ENCODE peak calls at places on chromosomes 6 and 20, in nine cellular contexts. M, C, S, E, O, F, Z, P and D are unnamed samples.

GRCh38 chr6:133099573-133099972 is 141.6 kb upstream of the EYA4 start:
- DNase-seq in Z (no peak), C (no peak), P (no peak), S (no peak), M (peak; percentile 60), F (no peak), O (no peak), E (no peak), D (peak; percentile 96)

GRCh38 chr6:21022343-21023107 is 488.3 kb downstream of the CDKAL1 start:
- DNase-seq in S (peak; percentile 86), C (no peak), P (no peak), Z (no peak), E (peak; percentile 87), O (no peak), M (no peak), F (no peak), D (no peak)

GRCh38 chr20:4681971-4682370 is 39.7 kb upstream of the PRND start:
- DNase-seq in E (no peak), O (no peak), C (no peak), P (no peak), Z (no peak), M (no peak), F (no peak), S (no peak), D (no peak)

GRCh38 chr20:25274891-25275812 is 27.3 kb downstream of the PYGB start:
- DNase-seq in E (no peak), C (no peak), M (no peak), P (peak; percentile 3), F (peak; percentile 83), O (no peak), Z (peak; percentile 67), S (no peak), D (no peak)

GRCh38 chr6:163414117-163414366 is 476 bp upstream of the QKI start:
- DNase-seq in Z (no peak), C (no peak), E (no peak), P (no peak), M (no peak), F (no peak), O (no peak), S (no peak), D (no peak)

GRCh38 chr20:38589967-38590681 is 9.1 kb downstream of the ADIG start:
- DNase-seq in C (no peak), M (no peak), E (no peak), F (no peak), Z (no peak), S (no peak), P (no peak), O (no peak), D (no peak)

GRCh38 chr6:148526145-148526544 is 183.5 kb downstream of the SASH1 start:
- DNase-seq in M (no peak), F (no peak), S (no peak), E (no peak), P (no peak), O (no peak), Z (no peak), C (no peak), D (no peak)

GRCh38 chr6:43742931-43743632 is 26.9 kb upstream of the VEGFA start:
- DNase-seq in F (no peak), M (no peak), C (no peak), E (no peak), S (no peak), P (no peak), O (no peak), Z (no peak), D (no peak)

GRCh38 chr6:161079566-161080262 is 88.1 kb downstream of the MAP3K4 start:
- DNase-seq in S (no peak), E (no peak), F (no peak), M (no peak), P (no peak), C (no peak), O (peak; percentile 68), Z (no peak), D (no peak)

GRCh38 chr20:1885940-1886693 is 9.1 kb upstream of the SIRPA start:
- DNase-seq in S (no peak), P (no peak), O (no peak), F (no peak), C (no peak), Z (no peak), E (no peak), M (no peak), D (no peak)

GRCh38 chr6:99099243-99099642 is 151.5 kb upstream of the FBXL4 start:
- DNase-seq in C (no peak), S (no peak), E (no peak), M (no peak), F (no peak), P (no peak), O (no peak), Z (no peak), D (no peak)

GRCh38 chr20:14947536-14947935 is 610.1 kb upstream of the FLRT3 start:
- DNase-seq in C (no peak), P (no peak), F (no peak), M (no peak), S (no peak), E (no peak), Z (no peak), O (no peak), D (no peak)

GRCh38 chr6:111987295-111987694 is 66.6 kb upstream of the CCN6 start:
- DNase-seq in F (no peak), C (no peak), O (no peak), Z (no peak), E (no peak), S (no peak), P (no peak), M (no peak), D (no peak)

GRCh38 chr6:168538892-168539811 is 98.2 kb downstream of the SMOC2 start:
- DNase-seq in C (no peak), P (no peak), S (no peak), Z (no peak), F (peak; percentile 60), M (no peak), E (no peak), O (no peak), D (no peak)

GRCh38 chr20:34065260-34065659 is 46.8 kb downstream of the EIF2S2 start:
- DNase-seq in C (no peak), M (no peak), S (no peak), O (no peak), Z (no peak), E (no peak), P (no peak), F (no peak), D (no peak)

GRCh38 chr20:15081301-15081700 is 743.9 kb upstream of the FLRT3 start:
- DNase-seq in C (no peak), O (no peak), M (no peak), Z (no peak), S (no peak), P (no peak), F (no peak), E (no peak), D (no peak)

GRCh38 chr20:32534661-32535240 is 50.4 kb downstream of the NOL4L start:
- DNase-seq in C (no peak), F (no peak), E (no peak), S (no peak), Z (no peak), M (no peak), P (no peak), O (peak; percentile 63), D (no peak)

GRCh38 chr6:112296122-112296521 is 41.8 kb upstream of the LAMA4 start:
- DNase-seq in Z (no peak), F (no peak), M (peak; percentile 58), S (no peak), C (no peak), P (no peak), O (no peak), E (no peak), D (peak; percentile 61)